ENCODE peak calls at places on chromosomes 12 and 14, in ten cellular contexts. E, G, O, L, Q, K, P, F, C and Y are unnamed samples.

GRCh38 chr12:105704788-105705187 is 374.3 kb downstream of the C12orf75 start:
- DNase-seq in C (no peak), G (no peak), E (no peak), O (no peak), K (no peak), F (no peak), L (no peak), Q (no peak), P (no peak), Y (no peak)

GRCh38 chr14:68661226-68662225 is 131.3 kb downstream of the ZFP36L1 start:
- DNase-seq in C (no peak), O (no peak), E (no peak), K (no peak), F (no peak), P (no peak), L (no peak), Q (no peak), G (no peak), Y (no peak)

GRCh38 chr12:100279612-100280244 is 12.8 kb downstream of the SCYL2 start:
- DNase-seq in P (peak; percentile 18), E (no peak), C (no peak), G (no peak), Q (no peak), F (no peak), L (no peak), K (no peak), O (no peak), Y (no peak)

GRCh38 chr14:74618078-74618952 is 6.3 kb upstream of the LTBP2 start:
- DNase-seq in Q (peak; percentile 50), O (no peak), P (no peak), G (no peak), K (peak; percentile 79), E (peak; percentile 46), C (no peak), L (no peak), F (no peak), Y (peak; percentile 71)

GRCh38 chr12:111405856-111406473 is at the start of gene SH2B3:
- DNase-seq in P (no peak), L (peak; percentile 81), O (no peak), E (no peak), C (no peak), Q (no peak), G (peak; percentile 84), F (no peak), K (no peak), Y (peak; percentile 76)

GRCh38 chr12:103917873-103918272 is 12.3 kb upstream of the HSP90B1 start:
- DNase-seq in P (no peak), Q (no peak), E (no peak), F (no peak), C (no peak), K (no peak), G (no peak), L (no peak), O (no peak), Y (no peak)

GRCh38 chr14:75182820-75183219 is 6.4 kb upstream of the TMED10 start:
- DNase-seq in C (peak; percentile 39), L (no peak), Q (no peak), O (no peak), G (no peak), P (no peak), K (peak; percentile 90), F (no peak), E (no peak), Y (no peak)

GRCh38 chr14:21965042-21965441 is 291.4 kb upstream of the OR4E1 start:
- DNase-seq in F (no peak), P (no peak), G (no peak), K (no peak), E (no peak), L (no peak), O (no peak), Q (no peak), C (no peak), Y (peak; percentile 55)

GRCh38 chr12:84825149-84825548 is 87.5 kb downstream of the SLC6A15 start:
- DNase-seq in L (no peak), G (no peak), E (no peak), O (no peak), C (no peak), P (no peak), Q (no peak), F (no peak), K (no peak), Y (no peak)

GRCh38 chr12:132986885-132987225 is 688 bp downstream of the ZNF26 start:
- DNase-seq in P (no peak), F (no peak), O (no peak), Q (peak; percentile 39), E (no peak), G (no peak), K (peak; percentile 12), L (no peak), C (no peak), Y (no peak)

DNA sequence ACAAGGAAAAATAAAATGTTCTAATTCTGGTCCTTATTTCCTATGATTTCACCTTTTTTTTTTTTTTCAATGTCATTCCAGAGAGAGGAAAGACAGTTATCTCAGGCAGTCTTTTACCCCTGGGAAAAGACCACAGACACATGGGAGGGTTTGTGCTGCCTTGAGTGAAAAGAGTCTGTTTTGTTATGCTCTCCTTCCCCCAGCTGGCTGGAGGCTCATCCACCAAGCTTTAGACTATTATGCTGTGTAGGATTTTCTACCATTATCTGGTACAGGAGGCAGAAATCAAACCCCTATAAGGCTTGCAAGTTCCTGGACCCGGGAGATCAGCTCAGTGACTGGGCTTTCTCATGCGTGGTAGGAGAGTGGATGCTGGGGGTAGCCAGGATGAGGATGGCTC is 151.9 kb downstream of the CRADD start:
- DNase-seq in F (no peak), C (no peak), K (peak; percentile 42), Q (no peak), E (no peak), L (no peak), P (no peak), G (peak; percentile 57), O (no peak), Y (no peak)
- H3K27ac ChIP-seq in F (no peak overlapping the region), C (no peak overlapping the region), K (no peak overlapping the region), Q (no peak overlapping the region), E (no peak overlapping the region), L (no peak overlapping the region), P (no peak overlapping the region), G (peak overlapping the region; percentile 4), O (no peak overlapping the region), Y (no peak overlapping the region)

DNA sequence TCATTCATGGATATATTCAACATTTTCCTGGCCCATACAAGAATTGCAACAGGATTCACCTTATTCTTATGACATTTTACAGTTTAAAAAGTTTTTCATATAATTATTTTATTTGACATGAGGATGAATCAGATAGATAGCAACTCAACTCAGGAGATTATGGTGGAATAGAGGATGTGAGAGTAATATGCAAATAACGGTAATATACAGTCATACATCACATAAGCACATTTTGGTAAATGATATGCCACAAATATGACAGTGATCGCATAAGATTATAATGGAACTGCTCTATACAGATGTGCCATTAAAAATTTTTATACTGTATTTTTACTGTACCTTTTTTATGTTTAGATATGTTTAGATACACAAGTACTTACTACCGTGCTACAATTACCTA is 24.1 kb upstream of the CRADD start:
- DNase-seq in E (no peak), F (no peak), G (no peak), L (no peak), K (no peak), O (no peak), Q (no peak), P (no peak), C (no peak), Y (no peak)
- H3K27ac ChIP-seq in E (no peak overlapping the region), F (no peak overlapping the region), G (no peak overlapping the region), L (no peak overlapping the region), K (no peak overlapping the region), O (no peak overlapping the region), Q (no peak overlapping the region), P (no peak overlapping the region), C (no peak overlapping the region), Y (no peak overlapping the region)

GRCh38 chr12:112844814-112845565 is 53.4 kb downstream of the RPH3A start:
- DNase-seq in Q (no peak), G (no peak), E (no peak), K (no peak), P (no peak), O (no peak), L (no peak), C (no peak), F (no peak), Y (no peak)

GRCh38 chr12:112843272-112843671 is 51.7 kb downstream of the RPH3A start:
- DNase-seq in E (no peak), G (no peak), Q (no peak), F (peak; percentile 67), P (no peak), K (peak; percentile 10), O (no peak), L (no peak), C (no peak), Y (no peak)

GRCh38 chr12:112841240-112841639 is 49.7 kb downstream of the RPH3A start:
- DNase-seq in E (no peak), G (no peak), K (no peak), L (no peak), P (no peak), Q (no peak), F (no peak), O (no peak), C (no peak), Y (no peak)

GRCh38 chr12:112841891-112842290 is 50.3 kb downstream of the RPH3A start:
- DNase-seq in L (no peak), Q (no peak), O (no peak), K (peak; percentile 18), F (no peak), G (no peak), P (no peak), C (no peak), E (no peak), Y (no peak)

DNA sequence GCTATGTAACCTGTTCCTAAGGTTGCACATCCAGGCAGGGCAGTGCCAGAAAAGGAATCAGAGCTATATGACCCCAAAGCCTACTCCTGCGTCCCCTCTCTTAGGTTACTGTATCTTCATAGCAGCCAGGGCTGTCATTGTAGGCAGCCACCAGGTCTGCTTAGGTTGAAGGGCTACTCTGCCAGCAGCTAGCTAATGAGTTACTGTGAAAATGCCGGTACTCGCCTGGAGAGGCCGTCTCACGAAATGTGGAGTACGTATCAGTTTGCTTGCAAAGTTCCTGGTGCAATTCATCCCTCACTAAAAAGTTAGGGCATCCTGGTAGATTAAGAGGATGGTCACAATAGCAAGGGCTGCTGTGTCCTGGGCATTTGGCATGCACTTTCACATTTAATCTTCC is 50.9 kb downstream of the RPH3A start:
- DNase-seq in P (no peak), Q (no peak), E (no peak), C (no peak), L (no peak), G (no peak), O (no peak), F (no peak), K (no peak), Y (no peak)
- H3K27ac ChIP-seq in P (no peak overlapping the region), Q (no peak overlapping the region), E (no peak overlapping the region), C (no peak overlapping the region), L (no peak overlapping the region), G (no peak overlapping the region), O (no peak overlapping the region), F (peak overlapping the region; percentile 94), K (no peak overlapping the region), Y (no peak overlapping the region)

DNA sequence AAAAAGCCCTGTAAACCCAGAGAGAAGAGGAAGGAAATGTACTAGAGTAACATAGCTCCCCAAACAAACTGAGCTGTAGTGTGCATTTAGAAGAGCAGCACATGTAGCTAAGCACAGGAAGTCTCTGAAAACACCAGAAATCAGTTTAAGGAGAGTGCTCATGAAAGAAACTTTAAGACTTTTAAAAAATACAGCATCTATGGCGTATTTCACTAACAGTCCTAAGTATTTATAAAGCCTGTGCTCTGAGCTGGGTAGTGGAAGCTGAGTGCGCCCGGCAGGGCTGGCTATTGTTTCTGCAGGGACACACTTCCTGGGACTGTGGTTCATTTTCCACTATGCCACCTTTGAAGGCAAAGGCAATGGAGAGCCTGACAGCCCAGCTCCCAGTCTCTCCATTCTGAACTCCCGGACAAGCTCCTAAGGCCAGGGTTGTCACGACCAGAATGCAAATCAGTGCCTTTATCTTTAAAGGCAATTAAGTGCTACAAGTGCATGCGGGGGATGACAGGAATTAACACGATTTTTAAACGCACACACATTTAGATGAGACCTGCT is 45.4 kb downstream of the NIN start:
- DNase-seq in G (no peak), O (no peak), Q (no peak), C (no peak), P (no peak), F (no peak), E (no peak), K (no peak), L (no peak), Y (no peak)
- H3K27ac ChIP-seq in G (no peak overlapping the region), O (no peak overlapping the region), Q (no peak overlapping the region), C (no peak overlapping the region), P (peak overlapping the region; percentile 66), F (no peak overlapping the region), E (peak overlapping the region; percentile 32), K (peak overlapping the region; percentile 64), L (no peak overlapping the region), Y (no peak overlapping the region)